ENCODE peak calls at places on chromosome X, in ten cellular contexts. P, G, Y, A, V, O, M, R, S and T are unnamed samples. For H3K4me1, the result is how much of the 10 kb centered on the place peaks cover.

GRCh38 chrX:133150730-133151129 is 53.8 kb upstream of the USP26 start:
- DNase-seq in P (no peak), G (no peak), Y (no peak), A (no peak), V (no peak), O (no peak), M (no peak), R (no peak), S (no peak), T (no peak)

GRCh38 chrX:21800344-21800770 is 39.1 kb upstream of the MBTPS2 start:
- DNase-seq in P (peak), G (no peak), Y (no peak), A (no peak), V (no peak), O (no peak), M (no peak), R (peak), S (peak), T (no peak)

GRCh38 chrX:55342533-55343501 is 78.1 kb upstream of the PAGE3 start:
- DNase-seq in P (peak), G (peak), Y (no peak), A (peak), V (no peak), O (peak), M (peak), R (peak), S (no peak), T (peak)

GRCh38 chrX:88655460-88655859 is 91.6 kb upstream of the CPXCR1 start:
- DNase-seq in P (no peak), G (no peak), Y (no peak), A (no peak), V (no peak), O (no peak), M (no peak), R (no peak), S (no peak), T (no peak)

GRCh38 chrX:24231169-24231568 is 81.6 kb downstream of the ZFX start:
- DNase-seq in P (peak), G (peak), Y (peak), A (peak), V (peak), O (no peak), M (peak), R (peak), S (peak), T (no peak)

GRCh38 chrX:107730298-107730655 is 45.3 kb downstream of the TSC22D3 start:
- DNase-seq in P (no peak), G (no peak), Y (no peak), A (no peak), V (no peak), O (no peak), M (no peak), R (no peak), S (no peak), T (no peak)

GRCh38 chrX:26100421-26100920 is 37.7 kb upstream of the MAGEB18 start:
- DNase-seq in P (no peak), G (no peak), Y (no peak), A (no peak), V (no peak), O (no peak), M (no peak), R (no peak), S (no peak), T (no peak)

GRCh38 chrX:118493653-118494297 is 1.8 kb upstream of the DOCK11 start:
- DNase-seq in P (peak), G (no peak), Y (no peak), A (no peak), V (no peak), O (no peak), M (peak), R (no peak), S (no peak), T (no peak)

GRCh38 chrX:148872153-148872540 is 371.7 kb downstream of the AFF2 start:
- DNase-seq in P (peak), G (no peak), Y (no peak), A (no peak), V (no peak), O (no peak), M (no peak), R (no peak), S (peak), T (no peak)

GRCh38 chrX:108313662-108314061 is 124.6 kb downstream of the COL4A6 start:
- DNase-seq in P (peak), G (no peak), Y (no peak), A (no peak), V (no peak), O (no peak), M (no peak), R (peak), S (no peak), T (no peak)

GRCh38 chrX:110000000-110000399 is 2.9 kb upstream of the TMEM164 start:
- DNase-seq in P (no peak), G (no peak), Y (no peak), A (no peak), V (no peak), O (no peak), M (peak), R (no peak), S (no peak), T (no peak)

GRCh38 chrX:3788494-3789233 is 75.2 kb upstream of the PRKX start:
- DNase-seq in P (no peak), G (no peak), Y (peak), A (no peak), V (no peak), O (no peak), M (no peak), R (no peak), S (no peak), T (no peak)

GRCh38 chrX:115233497-115234219 is at the start of gene LRCH2:
- DNase-seq in P (peak), G (peak), Y (peak), A (peak), V (no peak), O (no peak), M (no peak), R (no peak), S (no peak), T (no peak)

DNA sequence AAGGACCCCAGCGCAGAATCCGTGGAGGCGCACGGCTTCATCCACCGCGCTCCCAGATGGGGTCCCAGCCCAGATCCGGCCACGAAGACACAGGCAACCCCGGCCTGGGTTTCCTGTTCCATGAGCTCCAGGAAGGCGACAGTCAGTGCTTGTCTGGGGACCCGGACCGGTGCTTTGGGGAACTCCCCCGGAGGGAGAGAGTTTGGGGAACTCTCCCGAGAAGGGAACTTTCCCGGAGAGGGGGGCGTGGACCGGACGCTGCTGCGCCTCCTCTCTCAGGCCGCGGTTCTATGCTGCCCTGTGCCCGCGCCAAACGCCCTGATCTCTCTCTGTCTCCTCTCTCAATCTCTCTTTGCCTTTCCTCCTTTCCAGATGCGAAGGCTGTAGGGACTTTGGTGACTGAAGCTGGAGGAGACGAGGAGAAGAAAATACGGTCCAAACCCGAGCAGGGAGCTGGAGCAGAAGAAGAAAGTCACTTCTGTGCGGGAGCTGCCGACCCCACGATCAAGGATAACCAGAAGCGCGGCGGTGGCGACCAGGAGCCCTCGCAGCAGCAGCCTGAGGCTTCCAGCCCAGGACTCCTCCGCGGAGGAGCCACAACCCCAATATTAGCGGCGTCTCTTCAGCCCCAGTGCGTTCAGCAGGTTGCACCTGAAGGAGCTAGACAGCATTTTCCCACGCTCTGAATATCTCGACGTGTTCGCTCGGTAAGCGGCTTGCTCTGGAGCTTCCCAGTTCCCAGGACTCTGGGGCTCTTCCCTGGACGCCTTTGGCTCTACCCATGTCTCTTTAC is 47.6 kb upstream of the NKAP start:
- DNase-seq in P (no peak), G (no peak), Y (peak), A (no peak), V (no peak), O (no peak), M (no peak), R (no peak), S (no peak), T (no peak)
- TF ChIP-seq EZH2 in P (no peak), G (peak), Y (peak), A (peak), V (no peak), O (peak), M (no peak), R (no peak), S (no peak), T (no peak)

GRCh38 chrX:48470833-48471118 is 716 bp upstream of the SLC38A5 start:
- DNase-seq in P (no peak), G (no peak), Y (no peak), A (no peak), V (no peak), O (no peak), M (peak), R (no peak), S (no peak), T (no peak)

GRCh38 chrX:48468693-48469691 is 1.1 kb downstream of the SLC38A5 start:
- DNase-seq in P (no peak), G (no peak), Y (no peak), A (peak), V (no peak), O (no peak), M (peak), R (no peak), S (peak), T (peak)

GRCh38 chrX:48472225-48472624 is 2.2 kb upstream of the SLC38A5 start:
- DNase-seq in P (no peak), G (no peak), Y (no peak), A (no peak), V (no peak), O (no peak), M (no peak), R (no peak), S (no peak), T (no peak)

GRCh38 chrX:48471504-48471903 is 1.4 kb upstream of the SLC38A5 start:
- DNase-seq in P (no peak), G (no peak), Y (no peak), A (no peak), V (no peak), O (no peak), M (no peak), R (peak), S (no peak), T (no peak)

GRCh38 chrX:48470110-48470832 is at the start of gene SLC38A5:
- DNase-seq in P (no peak), G (no peak), Y (no peak), A (no peak), V (no peak), O (no peak), M (peak), R (no peak), S (no peak), T (no peak)
- H3K4me1 ChIP-seq in P (under half), G (under half), Y (under half), A (under half), V (under half), O (under half), M (under half), R (under half), S (under half), T (under half)

GRCh38 chrX:140505421-140506337 is 810 bp upstream of the SOX3 start:
- DNase-seq in P (no peak), G (no peak), Y (no peak), A (no peak), V (no peak), O (no peak), M (no peak), R (no peak), S (no peak), T (no peak)
- TF ChIP-seq EZH2 in P (peak), G (no peak), Y (peak), A (peak), V (no peak), O (peak), M (no peak), R (peak), S (no peak), T (no peak)

GRCh38 chrX:112672788-112673560 is 6.8 kb downstream of the LHFPL1 start:
- DNase-seq in P (peak), G (no peak), Y (no peak), A (no peak), V (no peak), O (no peak), M (no peak), R (no peak), S (no peak), T (no peak)
- H3K4me1 ChIP-seq in P (under half), G (under half), Y (under half), A (under half), V (under half), O (under half), M (under half), R (under half), S (under half), T (under half)

GRCh38 chrX:104253567-104254441 is 929 bp downstream of the ESX1 start:
- DNase-seq in P (peak), G (no peak), Y (no peak), A (no peak), V (no peak), O (no peak), M (no peak), R (peak), S (no peak), T (no peak)
- TF ChIP-seq EZH2 in P (peak), G (no peak), Y (peak), A (peak), V (no peak), O (peak), M (no peak), R (no peak), S (no peak), T (no peak)

DNA sequence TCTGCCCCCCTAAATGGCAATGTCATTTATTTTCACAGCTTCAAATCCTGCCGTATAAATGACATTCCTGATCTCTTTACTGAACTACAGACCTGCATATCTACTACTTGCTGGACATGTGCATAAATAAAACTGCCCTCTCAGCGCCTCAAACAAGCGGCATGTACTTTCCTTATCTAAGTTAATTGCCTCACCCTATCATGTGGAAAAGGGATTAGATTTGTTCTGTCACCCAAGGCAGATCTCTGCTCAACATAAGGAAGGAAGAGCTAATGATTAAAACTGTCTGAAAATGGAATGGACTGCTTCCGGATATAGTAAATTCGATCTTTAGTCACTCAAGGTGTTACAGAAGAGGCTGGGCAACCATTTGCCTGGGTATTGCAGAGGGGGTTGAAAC is 37.2 kb downstream of the DLG3 start:
- DNase-seq in P (no peak), G (no peak), Y (peak), A (no peak), V (no peak), O (no peak), M (no peak), R (no peak), S (no peak), T (no peak)
- H3K4me1 ChIP-seq in P (under half), G (under half), Y (under half), A (under half), V (half or more), O (under half), M (under half), R (under half), S (under half), T (under half)

GRCh38 chrX:137567474-137568232 is 1.7 kb downstream of the ZIC3 start:
- DNase-seq in P (peak), G (no peak), Y (no peak), A (peak), V (no peak), O (no peak), M (no peak), R (no peak), S (no peak), T (no peak)
- TF ChIP-seq EZH2 in P (peak), G (peak), Y (peak), A (no peak), V (no peak), O (no peak), M (no peak), R (peak), S (peak), T (no peak)

DNA sequence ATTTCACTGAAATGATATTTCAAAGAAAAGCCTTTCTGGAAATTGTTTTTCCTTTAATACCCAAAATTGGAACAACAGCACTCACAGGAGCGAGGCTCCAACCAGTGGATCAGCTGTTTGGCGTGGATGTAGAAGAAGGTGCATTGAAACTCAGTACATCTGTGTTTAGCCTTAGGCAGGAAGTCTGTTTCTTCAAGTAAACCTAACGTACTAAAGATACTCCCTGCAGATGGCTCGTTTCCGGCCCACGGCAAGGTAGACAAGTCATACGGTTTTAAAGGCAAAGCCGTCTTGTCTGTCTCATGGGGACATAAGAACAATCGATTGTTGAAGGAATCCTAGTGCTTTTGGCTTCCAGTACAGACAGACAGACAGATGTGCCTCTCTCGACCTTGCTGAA is 50.0 kb upstream of the CLCN4 start:
- DNase-seq in P (no peak), G (no peak), Y (no peak), A (no peak), V (no peak), O (no peak), M (no peak), R (no peak), S (no peak), T (peak)
- H3K4me1 ChIP-seq in P (under half), G (under half), Y (under half), A (under half), V (under half), O (under half), M (under half), R (under half), S (under half), T (half or more)

GRCh38 chrX:151174581-151175282 is 1.7 kb upstream of the GPR50 start:
- DNase-seq in P (no peak), G (no peak), Y (no peak), A (no peak), V (no peak), O (no peak), M (no peak), R (no peak), S (no peak), T (no peak)
- TF ChIP-seq EZH2 in P (no peak), G (peak), Y (peak), A (peak), V (no peak), O (no peak), M (no peak), R (no peak), S (no peak), T (no peak)